ENCODE peak calls at places on chromosomes 12 and 14, in nine cellular contexts. H is hepatocyte; G is ascending aorta; Z is uterus; J is colonic mucosa; Y is naive thymus-derived CD4-positive, alpha-beta T cell; Q is CD8-positive, alpha-beta memory T cell; B is keratinocyte; W is right cardiac atrium. T is an unnamed sample.

GRCh38 chr14:61438497-61438859 is 117.1 kb downstream of the PRKCH start:
- DNase-seq in H (no peak), G (no peak), Z (no peak), J (no peak), Y (no peak), Q (no peak), B (no peak), W (no peak), T (no peak)

GRCh38 chr14:102184678-102185040 is 45.0 kb downstream of the WDR20 start:
- DNase-seq in H (no peak), G (no peak), Z (no peak), J (no peak), Y (no peak), Q (no peak), B (no peak), W (no peak), T (no peak)

GRCh38 chr12:104046306-104046705 is 3.7 kb downstream of the GLT8D2 start:
- DNase-seq in H (no peak), G (no peak), Z (no peak), J (no peak), Y (no peak), Q (no peak), B (no peak), W (no peak), T (no peak)

GRCh38 chr14:62661818-62662217 is 383.4 kb downstream of the KCNH5 start:
- DNase-seq in H (no peak), G (no peak), Z (no peak), J (no peak), Y (no peak), Q (no peak), B (no peak), W (no peak), T (no peak)

GRCh38 chr12:80679346-80680131 is 27.9 kb upstream of the MYF6 start:
- DNase-seq in H (no peak), G (no peak), Z (no peak), J (no peak), Y (no peak), Q (no peak), B (no peak), W (no peak), T (no peak)

GRCh38 chr12:47704719-47705118 is 1.1 kb downstream of the RPAP3 start:
- DNase-seq in H (no peak), G (no peak), Z (no peak), J (no peak), Y (no peak), Q (no peak), B (no peak), W (no peak), T (no peak)

GRCh38 chr12:62660763-62661162 is 194.1 kb downstream of the MON2 start:
- DNase-seq in H (no peak), G (no peak), Z (no peak), J (no peak), Y (no peak), Q (no peak), B (peak), W (no peak), T (no peak)

GRCh38 chr14:78595797-78596196 is 425.6 kb downstream of the NRXN3 start:
- DNase-seq in H (peak), G (no peak), Z (no peak), J (peak), Y (no peak), Q (no peak), B (no peak), W (no peak), T (no peak)

GRCh38 chr12:107326237-107326636 is 232.9 kb upstream of the CRY1 start:
- DNase-seq in H (no peak), G (no peak), Z (no peak), J (no peak), Y (no peak), Q (no peak), B (no peak), W (no peak), T (no peak)

GRCh38 chr14:52313903-52314481 is at the start of gene PTGER2:
- DNase-seq in H (peak), G (peak), Z (peak), J (peak), Y (peak), Q (peak), B (peak), W (peak), T (peak)

GRCh38 chr12:66132408-66132807 is 1.9 kb upstream of the LLPH start:
- DNase-seq in H (peak), G (no peak), Z (no peak), J (no peak), Y (no peak), Q (no peak), B (no peak), W (no peak), T (no peak)

GRCh38 chr12:11826607-11827006 is 177.1 kb downstream of the ETV6 start:
- DNase-seq in H (no peak), G (no peak), Z (no peak), J (no peak), Y (no peak), Q (no peak), B (no peak), W (no peak), T (no peak)

GRCh38 chr12:113071063-113071426 is 14.5 kb downstream of the DTX1 start:
- DNase-seq in H (no peak), G (no peak), Z (no peak), J (no peak), Y (no peak), Q (no peak), B (no peak), W (peak), T (no peak)

GRCh38 chr14:89965839-89966238 is 10.1 kb downstream of the TDP1 start:
- DNase-seq in H (no peak), G (no peak), Z (no peak), J (no peak), Y (no peak), Q (no peak), B (no peak), W (no peak), T (no peak)

GRCh38 chr12:65685514-65685913 is 138.8 kb upstream of the HMGA2 start:
- DNase-seq in H (peak), G (no peak), Z (no peak), J (no peak), Y (no peak), Q (no peak), B (no peak), W (no peak), T (no peak)

GRCh38 chr12:18521461-18521860 is 216.4 kb downstream of the PLCZ1 start:
- DNase-seq in H (peak), G (no peak), Z (no peak), J (no peak), Y (no peak), Q (no peak), B (no peak), W (no peak), T (no peak)

GRCh38 chr12:118068361-118068958 is 7.5 kb upstream of the WSB2 start:
- DNase-seq in H (no peak), G (no peak), Z (no peak), J (no peak), Y (no peak), Q (no peak), B (no peak), W (no peak), T (no peak)

GRCh38 chr14:68403794-68404522 is 388.9 kb downstream of the ZFP36L1 start:
- DNase-seq in H (no peak), G (no peak), Z (no peak), J (no peak), Y (no peak), Q (no peak), B (no peak), W (no peak), T (no peak)

GRCh38 chr14:103528158-103528511 is 861 bp upstream of the TRMT61A start:
- DNase-seq in H (no peak), G (no peak), Z (no peak), J (peak), Y (no peak), Q (no peak), B (no peak), W (peak), T (no peak)

GRCh38 chr12:114166360-114166759 is 200.2 kb upstream of the RBM19 start:
- DNase-seq in H (peak), G (no peak), Z (peak), J (no peak), Y (no peak), Q (no peak), B (no peak), W (peak), T (no peak)

GRCh38 chr12:119432935-119433334 is 98.4 kb downstream of the CCDC60 start:
- DNase-seq in H (peak), G (no peak), Z (no peak), J (no peak), Y (no peak), Q (no peak), B (no peak), W (no peak), T (no peak)

GRCh38 chr14:51202914-51203665 is 37.0 kb upstream of the TMX1 start:
- DNase-seq in H (no peak), G (no peak), Z (no peak), J (no peak), Y (no peak), Q (no peak), B (no peak), W (no peak), T (no peak)

GRCh38 chr12:44859998-44860689 is 16.0 kb downstream of the NELL2 start:
- DNase-seq in H (no peak), G (no peak), Z (no peak), J (no peak), Y (no peak), Q (no peak), B (no peak), W (no peak), T (no peak)

GRCh38 chr12:126772171-126772864 is 1494.7 kb upstream of the TMEM132C start:
- DNase-seq in H (no peak), G (no peak), Z (no peak), J (no peak), Y (no peak), Q (peak), B (no peak), W (no peak), T (peak)

GRCh38 chr12:65923228-65923627 is 98.9 kb downstream of the HMGA2 start:
- DNase-seq in H (no peak), G (no peak), Z (no peak), J (no peak), Y (no peak), Q (no peak), B (no peak), W (no peak), T (no peak)

GRCh38 chr12:113041560-113041959 is 15.0 kb upstream of the DTX1 start:
- DNase-seq in H (no peak), G (no peak), Z (no peak), J (no peak), Y (no peak), Q (no peak), B (no peak), W (no peak), T (no peak)

GRCh38 chr14:106845286-106846087 is 1319.1 kb downstream of the TMEM121 start:
- DNase-seq in H (no peak), G (no peak), Z (peak), J (peak), Y (peak), Q (no peak), B (no peak), W (no peak), T (no peak)

GRCh38 chr14:56811596-56812363 is 1.5 kb upstream of the OTX2 start:
- DNase-seq in H (no peak), G (no peak), Z (no peak), J (no peak), Y (no peak), Q (no peak), B (no peak), W (no peak), T (no peak)

GRCh38 chr12:5433081-5433839 is 1.4 kb downstream of the NTF3 start:
- DNase-seq in H (peak), G (no peak), Z (no peak), J (no peak), Y (no peak), Q (no peak), B (no peak), W (no peak), T (no peak)

GRCh38 chr12:62263956-62264355 is 3.8 kb downstream of the USP15 start:
- DNase-seq in H (no peak), G (no peak), Z (no peak), J (no peak), Y (no peak), Q (no peak), B (no peak), W (no peak), T (no peak)

GRCh38 chr12:113929312-113929989 is 36.7 kb downstream of the RBM19 start:
- DNase-seq in H (no peak), G (no peak), Z (no peak), J (no peak), Y (no peak), Q (no peak), B (no peak), W (no peak), T (no peak)

GRCh38 chr14:53861781-53862180 is 94.8 kb downstream of the BMP4 start:
- DNase-seq in H (no peak), G (no peak), Z (no peak), J (no peak), Y (no peak), Q (no peak), B (no peak), W (no peak), T (no peak)

GRCh38 chr12:22275847-22276246 is 58.7 kb downstream of the ST8SIA1 start:
- DNase-seq in H (peak), G (peak), Z (peak), J (peak), Y (no peak), Q (no peak), B (peak), W (peak), T (peak)

GRCh38 chr12:23253191-23253590 is 628.2 kb downstream of the ETNK1 start:
- DNase-seq in H (no peak), G (no peak), Z (no peak), J (no peak), Y (no peak), Q (no peak), B (no peak), W (no peak), T (no peak)

GRCh38 chr14:100072783-100073346 is 7.6 kb downstream of the EVL start:
- DNase-seq in H (no peak), G (no peak), Z (no peak), J (peak), Y (peak), Q (peak), B (no peak), W (no peak), T (no peak)

GRCh38 chr12:58877243-58877743 is 43.0 kb downstream of the LRIG3 start:
- DNase-seq in H (peak), G (no peak), Z (no peak), J (peak), Y (no peak), Q (no peak), B (peak), W (no peak), T (no peak)

GRCh38 chr12:116194935-116195431 is 82.5 kb downstream of the MED13L start:
- DNase-seq in H (no peak), G (no peak), Z (no peak), J (no peak), Y (peak), Q (no peak), B (no peak), W (no peak), T (no peak)

GRCh38 chr12:3022961-3023360 is 54.2 kb upstream of the TSPAN9 start:
- DNase-seq in H (no peak), G (no peak), Z (no peak), J (no peak), Y (no peak), Q (no peak), B (no peak), W (no peak), T (no peak)

GRCh38 chr12:3020399-3020798 is 56.8 kb upstream of the TSPAN9 start:
- DNase-seq in H (no peak), G (no peak), Z (no peak), J (no peak), Y (no peak), Q (no peak), B (no peak), W (no peak), T (no peak)

GRCh38 chr12:3022411-3022810 is 54.8 kb upstream of the TSPAN9 start:
- DNase-seq in H (no peak), G (no peak), Z (no peak), J (no peak), Y (no peak), Q (no peak), B (no peak), W (no peak), T (no peak)

GRCh38 chr12:3019005-3019680 is 58.0 kb upstream of the TSPAN9 start:
- DNase-seq in H (no peak), G (no peak), Z (no peak), J (no peak), Y (no peak), Q (no peak), B (no peak), W (no peak), T (no peak)

DNA sequence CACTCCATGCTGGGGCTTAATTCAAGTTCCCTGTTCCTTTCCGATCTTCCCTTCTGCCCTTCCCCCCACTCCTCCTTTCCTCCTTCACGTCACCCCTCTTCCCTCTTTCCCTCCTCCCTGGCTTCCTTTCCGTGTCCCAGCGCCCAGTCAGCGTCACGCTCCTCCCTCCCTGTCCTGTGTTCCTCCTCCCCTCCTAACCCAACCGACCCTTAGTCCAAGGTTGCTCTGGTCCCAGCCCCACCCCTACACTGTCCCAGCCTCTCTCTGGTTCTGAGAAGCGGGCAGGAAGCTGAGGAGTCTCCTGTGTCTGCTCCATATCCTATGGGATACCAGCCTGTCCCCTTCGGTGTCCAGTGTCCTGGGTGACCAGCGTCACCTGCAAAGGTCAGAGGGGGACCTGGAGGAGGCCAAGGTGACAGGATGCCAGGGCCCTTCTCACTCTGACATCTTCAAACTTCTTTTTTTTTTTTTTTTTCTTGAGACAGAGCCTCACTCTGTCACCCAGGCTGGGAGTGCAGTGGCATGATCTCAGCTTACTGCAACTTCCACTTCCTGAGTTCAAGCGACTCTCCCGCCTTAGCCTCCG is 56.2 kb upstream of the TSPAN9 start:
- DNase-seq in H (no peak), G (no peak), Z (no peak), J (no peak), Y (no peak), Q (no peak), B (no peak), W (peak), T (no peak)
- H3K27ac ChIP-seq in H (no peak), G (no peak), Z (no peak), J (no peak), Y (no peak), Q (no peak), B (no peak), W (no peak), T (no peak)

DNA sequence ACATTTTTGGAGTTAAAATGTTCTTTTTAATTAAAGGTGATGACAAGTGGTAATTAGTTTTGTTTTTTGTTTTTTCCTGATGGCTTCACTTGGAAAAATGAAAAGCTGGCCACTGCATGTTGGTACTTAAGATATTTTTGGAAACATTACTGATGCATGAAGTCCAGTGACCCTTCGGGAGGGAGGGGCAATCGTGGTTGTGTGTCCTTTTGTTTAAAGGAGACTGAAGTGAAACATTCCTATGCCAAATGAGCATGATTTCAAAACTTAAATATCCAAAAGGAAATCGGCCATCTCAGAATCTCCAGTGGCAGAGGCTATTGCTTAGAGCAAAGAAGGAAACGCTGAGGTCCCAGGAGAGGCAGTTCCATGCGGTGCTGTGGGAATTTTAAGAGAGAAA is 20.1 kb downstream of the LTBP2 start:
- DNase-seq in H (no peak), G (no peak), Z (no peak), J (no peak), Y (no peak), Q (no peak), B (no peak), W (no peak), T (no peak)
- H3K4me3 ChIP-seq in H (no peak), G (peak), Z (no peak), J (no peak), Y (no peak), Q (no peak), B (no peak), W (no peak), T (no peak)

DNA sequence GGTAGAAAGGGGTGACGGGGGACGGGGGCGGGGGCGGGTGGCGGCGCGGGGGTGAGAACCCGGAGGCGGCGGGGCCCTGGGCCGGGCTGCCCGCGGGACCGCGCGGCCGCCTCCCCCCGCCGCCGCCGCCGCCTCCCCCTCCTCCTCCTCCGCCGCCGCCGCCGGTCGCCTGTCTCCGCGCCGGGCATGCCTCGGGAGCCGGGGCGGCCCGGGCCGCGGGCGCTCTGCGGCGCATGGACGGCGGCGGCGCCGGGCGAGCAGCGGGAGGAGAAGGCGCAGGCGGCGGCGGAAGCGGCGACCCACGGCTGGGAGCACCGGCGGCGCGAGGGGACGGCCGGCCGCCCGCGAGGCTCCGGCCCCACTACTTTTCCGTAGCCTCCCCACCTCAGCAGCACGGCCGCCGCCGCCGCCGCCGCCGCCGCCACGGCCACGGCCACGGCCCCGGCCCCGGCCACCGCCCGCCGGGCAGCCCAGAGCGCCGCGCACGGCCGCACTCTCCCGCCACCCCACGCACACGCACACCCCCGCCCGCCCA is at the start of gene NPAS3:
- DNase-seq in H (peak), G (no peak), Z (no peak), J (no peak), Y (no peak), Q (no peak), B (no peak), W (peak), T (no peak)
- H3K27ac ChIP-seq in H (no peak), G (peak), Z (peak), J (no peak), Y (no peak), Q (no peak), B (no peak), W (peak), T (peak)

GRCh38 chr12:1628671-1629337 is at the start of gene WNT5B:
- DNase-seq in H (no peak), G (no peak), Z (no peak), J (no peak), Y (no peak), Q (no peak), B (no peak), W (no peak), T (no peak)
- H3K4me3 ChIP-seq in H (peak), G (peak), Z (peak), J (peak), Y (no peak), Q (no peak), B (no peak), W (peak), T (peak)

GRCh38 chr12:48917857-48918537 is 7.3 kb downstream of the FKBP11 start:
- DNase-seq in H (no peak), G (no peak), Z (no peak), J (no peak), Y (peak), Q (peak), B (no peak), W (no peak), T (no peak)
- H3K27ac ChIP-seq in H (no peak), G (no peak), Z (no peak), J (no peak), Y (peak), Q (peak), B (no peak), W (no peak), T (no peak)

T was measured in gastrocnemius medialis.